ENCODE peak calls at places on chromosomes 2 and 18, in ten cellular contexts. F is activated naive CD4-positive, alpha-beta T cell treated with Interleukin-2 at 50 U/mL for 16 hours; Z is foreskin keratinocyte; D is SW480; B is stimulated activated CD4-positive, alpha-beta T cell treated with anti-CD3 and anti-CD28 coated beads, Interleukin-1b, Interleukin-23, amount 100 ng/mL, for 24 hours; T is AG04450; E is GM13976; W is fibroblast of gingiva; C is GOT3; O is B cell. P is an unnamed sample.

GRCh38 chr2:157722580-157723234 is 94.0 kb upstream of the ACVR1C start:
- DNase-seq in B (no peak), F (no peak), Z (no peak), O (no peak), D (peak), W (peak), C (no peak), E (no peak), T (no peak), P (no peak)

GRCh38 chr18:24342347-24342746 is 55.3 kb downstream of the OSBPL1A start:
- DNase-seq in C (no peak), E (no peak), W (no peak), D (no peak), B (no peak), F (no peak), Z (no peak), O (no peak), T (peak), P (no peak)

GRCh38 chr2:1051585-1051984 is 100.9 kb downstream of the SNTG2 start:
- DNase-seq in O (no peak), E (no peak), B (no peak), C (no peak), T (no peak), F (no peak), D (no peak), Z (no peak), W (no peak), P (no peak)

GRCh38 chr2:77640924-77641323 is 118.7 kb upstream of the LRRTM4 start:
- DNase-seq in D (no peak), T (no peak), F (no peak), C (no peak), W (no peak), O (no peak), Z (no peak), B (no peak), E (no peak), P (no peak)

GRCh38 chr2:111041398-111042202 is 79.1 kb upstream of the BCL2L11 start:
- DNase-seq in W (no peak), D (no peak), E (no peak), T (no peak), Z (no peak), B (no peak), C (no peak), O (no peak), F (no peak), P (peak)

GRCh38 chr2:214774108-214774507 is 35.4 kb downstream of the BARD1 start:
- DNase-seq in F (no peak), O (no peak), E (no peak), B (no peak), T (peak), Z (peak), C (no peak), D (no peak), W (peak), P (no peak)

GRCh38 chr2:164967349-164967748 is 12.0 kb upstream of the SLC38A11 start:
- DNase-seq in T (no peak), B (no peak), C (no peak), D (no peak), O (no peak), F (no peak), W (no peak), E (no peak), Z (no peak), P (no peak)

GRCh38 chr2:144849612-144850011 is 329.7 kb upstream of the ZEB2 start:
- DNase-seq in B (no peak), D (no peak), F (no peak), Z (no peak), W (peak), C (no peak), O (no peak), T (no peak), E (no peak), P (no peak)

GRCh38 chr2:128511731-128512663 is 193.3 kb upstream of the HS6ST1 start:
- DNase-seq in D (no peak), W (no peak), F (no peak), Z (no peak), B (no peak), E (no peak), O (no peak), C (no peak), T (no peak), P (no peak)